ENCODE peak calls at places on chromosomes 13 and 19, in eight cellular contexts. One of them, this sample, is unnamed.

GRCh38 chr13:72884111-72884510 is 102.2 kb downstream of the PIBF1 start:
- DNase-seq in activated T-helper 1 cell treated with anti-CD3 and anti-CD28 coated beads, Interleukin-2, amount 50 U/mL, for 16 hours: no peak
- DNase-seq in NCI-H2029 treated with DMSO at 0.1 percent for 48 hours: no peak
- DNase-seq in left colon: no peak
- DNase-seq in activated CD4-positive, alpha-beta T cell treated with anti-CD3 and anti-CD28 coated beads, Interleukin-2, amount 50 U/mL, for 24 hours: no peak
- DNase-seq in stimulated activated CD4-positive, alpha-beta T cell treated with anti-CD3 and anti-CD28 coated beads, TNF-alpha, amount 100 ng/mL, for 4 hours: no peak
- DNase-seq in NCI-H1105: no peak
- DNase-seq in endothelial cell of umbilical vein: peak
- DNase-seq in this sample: no peak

GRCh38 chr13:79989251-79989661 is 351.7 kb downstream of the SPRY2 start:
- DNase-seq in activated T-helper 1 cell treated with anti-CD3 and anti-CD28 coated beads, Interleukin-2, amount 50 U/mL, for 16 hours: no peak
- DNase-seq in NCI-H2029 treated with DMSO at 0.1 percent for 48 hours: no peak
- DNase-seq in left colon: peak
- DNase-seq in activated CD4-positive, alpha-beta T cell treated with anti-CD3 and anti-CD28 coated beads, Interleukin-2, amount 50 U/mL, for 24 hours: no peak
- DNase-seq in stimulated activated CD4-positive, alpha-beta T cell treated with anti-CD3 and anti-CD28 coated beads, TNF-alpha, amount 100 ng/mL, for 4 hours: no peak
- DNase-seq in NCI-H1105: no peak
- DNase-seq in endothelial cell of umbilical vein: no peak
- DNase-seq in this sample: no peak

GRCh38 chr13:40564342-40564997 is 102.0 kb downstream of the FOXO1 start:
- DNase-seq in activated T-helper 1 cell treated with anti-CD3 and anti-CD28 coated beads, Interleukin-2, amount 50 U/mL, for 16 hours: no peak
- DNase-seq in NCI-H2029 treated with DMSO at 0.1 percent for 48 hours: no peak
- DNase-seq in left colon: no peak
- DNase-seq in activated CD4-positive, alpha-beta T cell treated with anti-CD3 and anti-CD28 coated beads, Interleukin-2, amount 50 U/mL, for 24 hours: no peak
- DNase-seq in stimulated activated CD4-positive, alpha-beta T cell treated with anti-CD3 and anti-CD28 coated beads, TNF-alpha, amount 100 ng/mL, for 4 hours: no peak
- DNase-seq in NCI-H1105: no peak
- DNase-seq in endothelial cell of umbilical vein: peak
- DNase-seq in this sample: no peak

GRCh38 chr13:94239135-94239534 is 240.3 kb downstream of the DCT start:
- DNase-seq in activated T-helper 1 cell treated with anti-CD3 and anti-CD28 coated beads, Interleukin-2, amount 50 U/mL, for 16 hours: no peak
- DNase-seq in NCI-H2029 treated with DMSO at 0.1 percent for 48 hours: no peak
- DNase-seq in left colon: no peak
- DNase-seq in activated CD4-positive, alpha-beta T cell treated with anti-CD3 and anti-CD28 coated beads, Interleukin-2, amount 50 U/mL, for 24 hours: peak
- DNase-seq in stimulated activated CD4-positive, alpha-beta T cell treated with anti-CD3 and anti-CD28 coated beads, TNF-alpha, amount 100 ng/mL, for 4 hours: no peak
- DNase-seq in NCI-H1105: no peak
- DNase-seq in endothelial cell of umbilical vein: no peak
- DNase-seq in this sample: no peak

GRCh38 chr19:30419581-30420180 is 47.5 kb downstream of the ZNF536 start:
- DNase-seq in activated T-helper 1 cell treated with anti-CD3 and anti-CD28 coated beads, Interleukin-2, amount 50 U/mL, for 16 hours: no peak
- DNase-seq in NCI-H2029 treated with DMSO at 0.1 percent for 48 hours: no peak
- DNase-seq in left colon: no peak
- DNase-seq in activated CD4-positive, alpha-beta T cell treated with anti-CD3 and anti-CD28 coated beads, Interleukin-2, amount 50 U/mL, for 24 hours: no peak
- DNase-seq in stimulated activated CD4-positive, alpha-beta T cell treated with anti-CD3 and anti-CD28 coated beads, TNF-alpha, amount 100 ng/mL, for 4 hours: no peak
- DNase-seq in NCI-H1105: no peak
- DNase-seq in endothelial cell of umbilical vein: no peak
- DNase-seq in this sample: no peak

GRCh38 chr13:106986033-106986484 is 418.1 kb upstream of the ARGLU1 start:
- DNase-seq in activated T-helper 1 cell treated with anti-CD3 and anti-CD28 coated beads, Interleukin-2, amount 50 U/mL, for 16 hours: no peak
- DNase-seq in NCI-H2029 treated with DMSO at 0.1 percent for 48 hours: no peak
- DNase-seq in left colon: no peak
- DNase-seq in activated CD4-positive, alpha-beta T cell treated with anti-CD3 and anti-CD28 coated beads, Interleukin-2, amount 50 U/mL, for 24 hours: no peak
- DNase-seq in stimulated activated CD4-positive, alpha-beta T cell treated with anti-CD3 and anti-CD28 coated beads, TNF-alpha, amount 100 ng/mL, for 4 hours: no peak
- DNase-seq in NCI-H1105: no peak
- DNase-seq in endothelial cell of umbilical vein: no peak
- DNase-seq in this sample: no peak

GRCh38 chr13:111119966-111120365 is 4.9 kb downstream of the ARHGEF7 start:
- DNase-seq in activated T-helper 1 cell treated with anti-CD3 and anti-CD28 coated beads, Interleukin-2, amount 50 U/mL, for 16 hours: no peak
- DNase-seq in NCI-H2029 treated with DMSO at 0.1 percent for 48 hours: no peak
- DNase-seq in left colon: no peak
- DNase-seq in activated CD4-positive, alpha-beta T cell treated with anti-CD3 and anti-CD28 coated beads, Interleukin-2, amount 50 U/mL, for 24 hours: no peak
- DNase-seq in stimulated activated CD4-positive, alpha-beta T cell treated with anti-CD3 and anti-CD28 coated beads, TNF-alpha, amount 100 ng/mL, for 4 hours: no peak
- DNase-seq in NCI-H1105: no peak
- DNase-seq in endothelial cell of umbilical vein: no peak
- DNase-seq in this sample: no peak

GRCh38 chr19:18274303-18274775 is at the start of gene IQCN:
- DNase-seq in activated T-helper 1 cell treated with anti-CD3 and anti-CD28 coated beads, Interleukin-2, amount 50 U/mL, for 16 hours: no peak
- DNase-seq in NCI-H2029 treated with DMSO at 0.1 percent for 48 hours: no peak
- DNase-seq in left colon: peak
- DNase-seq in activated CD4-positive, alpha-beta T cell treated with anti-CD3 and anti-CD28 coated beads, Interleukin-2, amount 50 U/mL, for 24 hours: no peak
- DNase-seq in stimulated activated CD4-positive, alpha-beta T cell treated with anti-CD3 and anti-CD28 coated beads, TNF-alpha, amount 100 ng/mL, for 4 hours: no peak
- DNase-seq in NCI-H1105: no peak
- DNase-seq in endothelial cell of umbilical vein: no peak
- DNase-seq in this sample: no peak

GRCh38 chr13:34087791-34088190 is 269.8 kb downstream of the RFC3 start:
- DNase-seq in activated T-helper 1 cell treated with anti-CD3 and anti-CD28 coated beads, Interleukin-2, amount 50 U/mL, for 16 hours: no peak
- DNase-seq in NCI-H2029 treated with DMSO at 0.1 percent for 48 hours: no peak
- DNase-seq in left colon: no peak
- DNase-seq in activated CD4-positive, alpha-beta T cell treated with anti-CD3 and anti-CD28 coated beads, Interleukin-2, amount 50 U/mL, for 24 hours: no peak
- DNase-seq in stimulated activated CD4-positive, alpha-beta T cell treated with anti-CD3 and anti-CD28 coated beads, TNF-alpha, amount 100 ng/mL, for 4 hours: no peak
- DNase-seq in NCI-H1105: no peak
- DNase-seq in endothelial cell of umbilical vein: no peak
- DNase-seq in this sample: no peak

GRCh38 chr19:36139473-36140288 is at the start of gene CAPNS1:
- DNase-seq in activated T-helper 1 cell treated with anti-CD3 and anti-CD28 coated beads, Interleukin-2, amount 50 U/mL, for 16 hours: peak
- DNase-seq in NCI-H2029 treated with DMSO at 0.1 percent for 48 hours: peak
- DNase-seq in left colon: peak
- DNase-seq in activated CD4-positive, alpha-beta T cell treated with anti-CD3 and anti-CD28 coated beads, Interleukin-2, amount 50 U/mL, for 24 hours: peak
- DNase-seq in stimulated activated CD4-positive, alpha-beta T cell treated with anti-CD3 and anti-CD28 coated beads, TNF-alpha, amount 100 ng/mL, for 4 hours: peak
- DNase-seq in NCI-H1105: peak
- DNase-seq in endothelial cell of umbilical vein: peak
- DNase-seq in this sample: peak

GRCh38 chr19:2969104-2969504 is 8.3 kb upstream of the TLE6 start:
- DNase-seq in activated T-helper 1 cell treated with anti-CD3 and anti-CD28 coated beads, Interleukin-2, amount 50 U/mL, for 16 hours: no peak
- DNase-seq in NCI-H2029 treated with DMSO at 0.1 percent for 48 hours: peak
- DNase-seq in left colon: no peak
- DNase-seq in activated CD4-positive, alpha-beta T cell treated with anti-CD3 and anti-CD28 coated beads, Interleukin-2, amount 50 U/mL, for 24 hours: no peak
- DNase-seq in stimulated activated CD4-positive, alpha-beta T cell treated with anti-CD3 and anti-CD28 coated beads, TNF-alpha, amount 100 ng/mL, for 4 hours: no peak
- DNase-seq in NCI-H1105: peak
- DNase-seq in endothelial cell of umbilical vein: peak
- DNase-seq in this sample: no peak

GRCh38 chr19:4952945-4953344 is 16.0 kb upstream of the KDM4B start:
- DNase-seq in activated T-helper 1 cell treated with anti-CD3 and anti-CD28 coated beads, Interleukin-2, amount 50 U/mL, for 16 hours: no peak
- DNase-seq in NCI-H2029 treated with DMSO at 0.1 percent for 48 hours: no peak
- DNase-seq in left colon: no peak
- DNase-seq in activated CD4-positive, alpha-beta T cell treated with anti-CD3 and anti-CD28 coated beads, Interleukin-2, amount 50 U/mL, for 24 hours: no peak
- DNase-seq in stimulated activated CD4-positive, alpha-beta T cell treated with anti-CD3 and anti-CD28 coated beads, TNF-alpha, amount 100 ng/mL, for 4 hours: no peak
- DNase-seq in NCI-H1105: no peak
- DNase-seq in endothelial cell of umbilical vein: no peak
- DNase-seq in this sample: no peak

GRCh38 chr13:34064456-34065205 is 246.7 kb downstream of the RFC3 start:
- DNase-seq in activated T-helper 1 cell treated with anti-CD3 and anti-CD28 coated beads, Interleukin-2, amount 50 U/mL, for 16 hours: no peak
- DNase-seq in NCI-H2029 treated with DMSO at 0.1 percent for 48 hours: no peak
- DNase-seq in left colon: no peak
- DNase-seq in activated CD4-positive, alpha-beta T cell treated with anti-CD3 and anti-CD28 coated beads, Interleukin-2, amount 50 U/mL, for 24 hours: no peak
- DNase-seq in stimulated activated CD4-positive, alpha-beta T cell treated with anti-CD3 and anti-CD28 coated beads, TNF-alpha, amount 100 ng/mL, for 4 hours: no peak
- DNase-seq in NCI-H1105: no peak
- DNase-seq in endothelial cell of umbilical vein: peak
- DNase-seq in this sample: no peak

GRCh38 chr13:100234524-100235136 is 145.7 kb downstream of the PCCA start:
- DNase-seq in activated T-helper 1 cell treated with anti-CD3 and anti-CD28 coated beads, Interleukin-2, amount 50 U/mL, for 16 hours: no peak
- DNase-seq in NCI-H2029 treated with DMSO at 0.1 percent for 48 hours: no peak
- DNase-seq in left colon: no peak
- DNase-seq in activated CD4-positive, alpha-beta T cell treated with anti-CD3 and anti-CD28 coated beads, Interleukin-2, amount 50 U/mL, for 24 hours: no peak
- DNase-seq in stimulated activated CD4-positive, alpha-beta T cell treated with anti-CD3 and anti-CD28 coated beads, TNF-alpha, amount 100 ng/mL, for 4 hours: no peak
- DNase-seq in NCI-H1105: no peak
- DNase-seq in endothelial cell of umbilical vein: no peak
- DNase-seq in this sample: no peak

This sample was measured in posterior vena cava.